ENCODE peak calls at places on chromosomes 1 and 21, in five cellular contexts. One of them, this sample, is unnamed.

GRCh38 chr1:53401815-53402745 is 57.1 kb upstream of the DMRTB1 start:
- DNase-seq in CD8-positive, alpha-beta memory T cell: no peak
- DNase-seq in stromal cell of bone marrow: no peak
- DNase-seq in posterior cingulate gyrus: no peak
- DNase-seq in naive thymus-derived CD8-positive, alpha-beta T cell: no peak
- DNase-seq in this sample: no peak

GRCh38 chr1:148010527-148010926 is 82.3 kb downstream of the GPR89B start:
- DNase-seq in naive thymus-derived CD8-positive, alpha-beta T cell: no peak
- DNase-seq in CD8-positive, alpha-beta memory T cell: no peak
- DNase-seq in stromal cell of bone marrow: no peak
- DNase-seq in posterior cingulate gyrus: no peak
- DNase-seq in this sample: no peak

GRCh38 chr21:44764319-44765230 is 37.0 kb downstream of the UBE2G2 start:
- DNase-seq in posterior cingulate gyrus: no peak
- DNase-seq in stromal cell of bone marrow: no peak
- DNase-seq in naive thymus-derived CD8-positive, alpha-beta T cell: no peak
- DNase-seq in CD8-positive, alpha-beta memory T cell: no peak
- DNase-seq in this sample: no peak

GRCh38 chr1:18217398-18218043 is 109.9 kb downstream of the IGSF21 start:
- DNase-seq in naive thymus-derived CD8-positive, alpha-beta T cell: no peak
- DNase-seq in posterior cingulate gyrus: no peak
- DNase-seq in stromal cell of bone marrow: no peak
- DNase-seq in CD8-positive, alpha-beta memory T cell: no peak
- DNase-seq in this sample: peak

GRCh38 chr1:145993618-145994390 is 2.6 kb downstream of the TXNIP start:
- DNase-seq in CD8-positive, alpha-beta memory T cell: no peak
- DNase-seq in naive thymus-derived CD8-positive, alpha-beta T cell: no peak
- DNase-seq in stromal cell of bone marrow: no peak
- DNase-seq in posterior cingulate gyrus: no peak
- DNase-seq in this sample: no peak

GRCh38 chr1:173222149-173223030 is 15.3 kb upstream of the TNFSF4 start:
- DNase-seq in CD8-positive, alpha-beta memory T cell: no peak
- DNase-seq in stromal cell of bone marrow: no peak
- DNase-seq in naive thymus-derived CD8-positive, alpha-beta T cell: no peak
- DNase-seq in posterior cingulate gyrus: no peak
- DNase-seq in this sample: no peak

GRCh38 chr1:231446138-231446537 is 24.1 kb upstream of the EGLN1 start:
- DNase-seq in naive thymus-derived CD8-positive, alpha-beta T cell: no peak
- DNase-seq in posterior cingulate gyrus: no peak
- DNase-seq in stromal cell of bone marrow: no peak
- DNase-seq in CD8-positive, alpha-beta memory T cell: no peak
- DNase-seq in this sample: no peak

GRCh38 chr1:84146375-84147032 is 2.4 kb downstream of the PRKACB start:
- DNase-seq in posterior cingulate gyrus: no peak
- DNase-seq in CD8-positive, alpha-beta memory T cell: no peak
- DNase-seq in naive thymus-derived CD8-positive, alpha-beta T cell: no peak
- DNase-seq in stromal cell of bone marrow: no peak
- DNase-seq in this sample: no peak

GRCh38 chr1:93692983-93693591 is 11.4 kb upstream of the BCAR3 start:
- DNase-seq in posterior cingulate gyrus: no peak
- DNase-seq in naive thymus-derived CD8-positive, alpha-beta T cell: no peak
- DNase-seq in stromal cell of bone marrow: peak
- DNase-seq in CD8-positive, alpha-beta memory T cell: no peak
- DNase-seq in this sample: no peak

GRCh38 chr1:27366113-27366410 is 699 bp downstream of the MAP3K6 start:
- DNase-seq in posterior cingulate gyrus: peak
- DNase-seq in CD8-positive, alpha-beta memory T cell: peak
- DNase-seq in stromal cell of bone marrow: no peak
- DNase-seq in naive thymus-derived CD8-positive, alpha-beta T cell: peak
- DNase-seq in this sample: peak

GRCh38 chr1:230493264-230493663 is 67.1 kb upstream of the PGBD5 start:
- DNase-seq in posterior cingulate gyrus: no peak
- DNase-seq in CD8-positive, alpha-beta memory T cell: no peak
- DNase-seq in stromal cell of bone marrow: no peak
- DNase-seq in naive thymus-derived CD8-positive, alpha-beta T cell: no peak
- DNase-seq in this sample: no peak

GRCh38 chr1:18055181-18055580 is 52.4 kb upstream of the IGSF21 start:
- DNase-seq in naive thymus-derived CD8-positive, alpha-beta T cell: no peak
- DNase-seq in CD8-positive, alpha-beta memory T cell: no peak
- DNase-seq in posterior cingulate gyrus: no peak
- DNase-seq in stromal cell of bone marrow: no peak
- DNase-seq in this sample: no peak

GRCh38 chr21:40680311-40680710 is 166.6 kb downstream of the DSCAM start:
- DNase-seq in stromal cell of bone marrow: no peak
- DNase-seq in CD8-positive, alpha-beta memory T cell: no peak
- DNase-seq in naive thymus-derived CD8-positive, alpha-beta T cell: no peak
- DNase-seq in posterior cingulate gyrus: no peak
- DNase-seq in this sample: no peak